ENCODE peak calls at places on chromosomes 11 and 22, in eight cellular contexts. M, Y, T, D, Q, H, K and F are unnamed samples.

GRCh38 chr22:32083814-32084213 is 40.8 kb downstream of the SLC5A1 start:
- DNase-seq in M (no peak), Y (no peak), T (no peak), D (no peak), Q (no peak), H (no peak), K (no peak), F (no peak)

GRCh38 chr11:58980159-58980843 is 41.0 kb downstream of the GLYATL1 start:
- DNase-seq in M (no peak), Y (no peak), T (no peak), D (no peak), Q (peak; percentile 34), H (no peak), K (no peak), F (no peak)

GRCh38 chr11:122779047-122779629 is 59.2 kb upstream of the CRTAM start:
- DNase-seq in M (no peak), Y (no peak), T (no peak), D (peak; percentile 41), Q (peak; percentile 53), H (no peak), K (no peak), F (no peak)

GRCh38 chr22:18152519-18152918 is 2.5 kb downstream of the USP18 start:
- DNase-seq in M (no peak), Y (no peak), T (no peak), D (no peak), Q (no peak), H (peak; percentile 34), K (no peak), F (no peak)

GRCh38 chr11:66419825-66420224 is 1.0 kb upstream of the NPAS4 start:
- DNase-seq in M (no peak), Y (no peak), T (peak; percentile 84), D (no peak), Q (no peak), H (no peak), K (no peak), F (no peak)

GRCh38 chr11:72786305-72787261 is 7.3 kb downstream of the STARD10 start:
- DNase-seq in M (no peak), Y (no peak), T (peak; percentile 10), D (no peak), Q (peak; percentile 81), H (no peak), K (no peak), F (no peak)

GRCh38 chr22:35470903-35471321 is 69.7 kb upstream of the RASD2 start:
- DNase-seq in M (peak; percentile 43), Y (no peak), T (no peak), D (no peak), Q (no peak), H (no peak), K (no peak), F (no peak)

GRCh38 chr11:129410561-129410960 is 34.9 kb downstream of the BARX2 start:
- DNase-seq in M (no peak), Y (no peak), T (no peak), D (no peak), Q (no peak), H (no peak), K (no peak), F (no peak)

GRCh38 chr11:64809781-64810241 is 540 bp downstream of the MEN1 start:
- DNase-seq in M (peak; percentile 10), Y (no peak), T (no peak), D (no peak), Q (no peak), H (peak; percentile 25), K (no peak), F (no peak)

GRCh38 chr11:62856333-62856910 is 17.0 kb upstream of the WDR74 start:
- DNase-seq in M (no peak), Y (no peak), T (no peak), D (no peak), Q (peak; percentile 21), H (no peak), K (no peak), F (no peak)

GRCh38 chr11:19743622-19744021 is 31.0 kb downstream of the NAV2 start:
- DNase-seq in M (no peak), Y (no peak), T (no peak), D (no peak), Q (no peak), H (no peak), K (no peak), F (no peak)

GRCh38 chr22:50267591-50268390 is 2.4 kb downstream of the MAPK11 start:
- DNase-seq in M (peak; percentile 61), Y (peak; percentile 43), T (no peak), D (no peak), Q (no peak), H (peak; percentile 58), K (no peak), F (no peak)

GRCh38 chr11:123475478-123475877 is 45.4 kb downstream of the GRAMD1B start:
- DNase-seq in M (peak; percentile 79), Y (peak; percentile 42), T (no peak), D (no peak), Q (no peak), H (no peak), K (no peak), F (peak; percentile 22)

GRCh38 chr22:46937185-46937584 is 174.7 kb downstream of the TBC1D22A start:
- DNase-seq in M (no peak), Y (no peak), T (no peak), D (no peak), Q (no peak), H (no peak), K (no peak), F (no peak)